ENCODE peak calls at places on chromosomes 16 and 17, in six cellular contexts. T is BJ, D is AG04450, M is AG09309, L is LNCaP clone FGC, W is IMR-90. F is an unnamed sample.

GRCh38 chr16:11257131-11257938 is 1.3 kb upstream of the SOCS1 start:
- DNase-seq in T (no peak), D (no peak), M (peak), L (peak), W (peak), F (peak)

GRCh38 chr17:3914319-3914685 is 2.0 kb downstream of the P2RX1 start:
- DNase-seq in T (no peak), D (no peak), M (no peak), L (no peak), W (no peak), F (no peak)

GRCh38 chr16:72467157-72467759 is 295.3 kb upstream of the PMFBP1 start:
- DNase-seq in T (no peak), D (peak), M (peak), L (no peak), W (peak), F (peak)

GRCh38 chr16:82756283-82756599 is 129.5 kb downstream of the CDH13 start:
- DNase-seq in T (no peak), D (peak), M (no peak), L (no peak), W (peak), F (no peak)

GRCh38 chr17:14143678-14144077 is 74.4 kb downstream of the COX10 start:
- DNase-seq in T (no peak), D (no peak), M (no peak), L (peak), W (peak), F (no peak)

GRCh38 chr17:50079334-50080095 is 15.6 kb upstream of the PDK2 start:
- DNase-seq in T (no peak), D (no peak), M (no peak), L (no peak), W (no peak), F (no peak)

GRCh38 chr16:519425-519824 is 8.1 kb upstream of the CAPN15 start:
- DNase-seq in T (no peak), D (no peak), M (no peak), L (no peak), W (no peak), F (no peak)

GRCh38 chr17:5003214-5003867 is 5.6 kb downstream of the KIF1C start:
- DNase-seq in T (no peak), D (no peak), M (no peak), L (no peak), W (no peak), F (no peak)

GRCh38 chr16:2686912-2687507 is 4.7 kb downstream of the KCTD5 start:
- DNase-seq in T (no peak), D (no peak), M (no peak), L (no peak), W (no peak), F (no peak)

GRCh38 chr16:79328327-79329162 is 272.0 kb downstream of the MAF start:
- DNase-seq in T (no peak), D (no peak), M (no peak), L (no peak), W (no peak), F (no peak)

GRCh38 chr16:55367796-55368195 is 43.8 kb downstream of the IRX6 start:
- DNase-seq in T (peak), D (no peak), M (peak), L (no peak), W (peak), F (no peak)

GRCh38 chr16:87780385-87780989 is 14.7 kb upstream of the KLHDC4 start:
- DNase-seq in T (no peak), D (no peak), M (no peak), L (no peak), W (peak), F (no peak)

GRCh38 chr17:80782536-80783427 is 208.9 kb upstream of the CHMP6 start:
- DNase-seq in T (no peak), D (no peak), M (no peak), L (no peak), W (peak), F (no peak)

GRCh38 chr17:14069251-14069981 is at the start of gene COX10:
- DNase-seq in T (no peak), D (peak), M (no peak), L (peak), W (peak), F (peak)

GRCh38 chr16:23134274-23134673 is 15.0 kb downstream of the USP31 start:
- DNase-seq in T (no peak), D (no peak), M (no peak), L (no peak), W (no peak), F (no peak)

GRCh38 chr17:46964315-46965265 is 14.5 kb downstream of the RPRML start:
- DNase-seq in T (no peak), D (no peak), M (no peak), L (no peak), W (peak), F (no peak)

GRCh38 chr17:79201119-79201518 is 126.5 kb downstream of the ENGASE start:
- DNase-seq in T (no peak), D (no peak), M (no peak), L (no peak), W (no peak), F (no peak)

GRCh38 chr17:4293572-4293971 is 29.8 kb upstream of the ANKFY1 start:
- DNase-seq in T (no peak), D (no peak), M (no peak), L (no peak), W (no peak), F (no peak)

GRCh38 chr17:51672058-51672457 is 411.7 kb downstream of the UTP18 start:
- DNase-seq in T (no peak), D (no peak), M (no peak), L (peak), W (no peak), F (no peak)

GRCh38 chr17:14205992-14206461 is 30.6 kb downstream of the CDRT15 start:
- DNase-seq in T (no peak), D (no peak), M (no peak), L (peak), W (no peak), F (peak)

GRCh38 chr16:35753559-35754390 is 2294.4 kb downstream of the TP53TG3F start:
- DNase-seq in T (no peak), D (no peak), M (no peak), L (no peak), W (no peak), F (no peak)

GRCh38 chr17:76473541-76473985 is 6.2 kb downstream of the AANAT start:
- DNase-seq in T (no peak), D (no peak), M (no peak), L (no peak), W (no peak), F (no peak)

GRCh38 chr16:87352818-87353217 is 30.8 kb downstream of the FBXO31 start:
- DNase-seq in T (no peak), D (no peak), M (no peak), L (no peak), W (no peak), F (no peak)

GRCh38 chr17:76791053-76791980 is 53.4 kb downstream of the MFSD11 start:
- DNase-seq in T (peak), D (no peak), M (no peak), L (no peak), W (peak), F (peak)

GRCh38 chr16:79659352-79659751 is 58.8 kb upstream of the MAF start:
- DNase-seq in T (no peak), D (no peak), M (no peak), L (no peak), W (no peak), F (no peak)

GRCh38 chr17:12665263-12666210 is at the start of gene MYOCD:
- DNase-seq in T (no peak), D (peak), M (no peak), L (no peak), W (peak), F (no peak)

GRCh38 chr16:24309222-24309905 is 53.2 kb downstream of the CACNG3 start:
- DNase-seq in T (no peak), D (no peak), M (no peak), L (no peak), W (peak), F (no peak)

GRCh38 chr17:82551779-82552457 is 32.4 kb downstream of the FOXK2 start:
- DNase-seq in T (no peak), D (peak), M (no peak), L (no peak), W (peak), F (no peak)

GRCh38 chr17:66715745-66716156 is 119.2 kb upstream of the CACNG5 start:
- DNase-seq in T (no peak), D (peak), M (peak), L (peak), W (peak), F (peak)

GRCh38 chr16:4314532-4315184 is 1.2 kb upstream of the GLIS2 start:
- DNase-seq in T (no peak), D (no peak), M (no peak), L (no peak), W (peak), F (no peak)

GRCh38 chr17:57538730-57539456 is 206.2 kb downstream of the CCDC182 start:
- DNase-seq in T (no peak), D (no peak), M (no peak), L (peak), W (no peak), F (no peak)

GRCh38 chr17:79905832-79906231 is 66.6 kb upstream of the CBX4 start:
- DNase-seq in T (no peak), D (no peak), M (no peak), L (no peak), W (no peak), F (no peak)

GRCh38 chr17:50414808-50415207 is 11.2 kb upstream of the ACSF2 start:
- DNase-seq in T (no peak), D (no peak), M (no peak), L (no peak), W (peak), F (no peak)

GRCh38 chr17:21174186-21174585 is 39.8 kb downstream of the TMEM11 start:
- DNase-seq in T (no peak), D (no peak), M (no peak), L (no peak), W (no peak), F (no peak)

DNA sequence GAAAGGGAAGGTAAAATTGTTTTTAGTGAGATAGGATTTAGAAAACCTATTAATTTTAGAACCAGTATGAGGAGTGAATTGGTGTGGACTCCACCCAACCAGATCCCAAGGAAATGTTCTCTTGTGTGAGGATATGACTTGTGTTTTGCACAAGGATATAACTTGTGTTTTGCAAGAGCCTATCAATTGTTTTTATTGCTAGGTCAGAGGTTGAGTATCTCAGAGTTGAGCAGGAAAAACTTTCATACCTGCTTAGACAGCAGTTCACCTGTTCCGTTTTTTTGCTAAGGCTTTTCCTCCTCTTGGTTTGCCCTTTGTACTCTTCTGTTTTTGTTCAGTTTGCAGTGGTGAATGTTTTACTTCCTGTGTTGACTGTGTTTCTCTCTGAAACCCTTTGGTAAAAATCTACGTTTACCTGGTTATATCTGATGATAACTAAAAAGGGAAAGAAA is 5.1 kb downstream of the NBR1 start:
- DNase-seq in T (no peak), D (no peak), M (no peak), L (no peak), W (no peak), F (no peak)
- H3K4me3 ChIP-seq in T (no peak), D (no peak), M (no peak), L (no peak), W (no peak), F (no peak)

GRCh38 chr17:48904428-48904827 is 3.8 kb upstream of the UBE2Z start:
- DNase-seq in T (no peak), D (no peak), M (no peak), L (no peak), W (no peak), F (no peak)
- H3K4me3 ChIP-seq in T (no peak), D (no peak), M (no peak), L (no peak), W (no peak), F (no peak)

GRCh38 chr17:71585540-71585939 is 535.3 kb upstream of the SOX9 start:
- DNase-seq in T (no peak), D (no peak), M (no peak), L (no peak), W (no peak), F (no peak)
- H3K4me3 ChIP-seq in T (no peak), D (no peak), M (no peak), L (no peak), W (no peak), F (no peak)

GRCh38 chr17:39208136-39208535 is 8.1 kb downstream of the RPL19 start:
- DNase-seq in T (no peak), D (no peak), M (no peak), L (no peak), W (peak), F (no peak)
- H3K4me3 ChIP-seq in T (no peak), D (no peak), M (no peak), L (no peak), W (no peak), F (no peak)

DNA sequence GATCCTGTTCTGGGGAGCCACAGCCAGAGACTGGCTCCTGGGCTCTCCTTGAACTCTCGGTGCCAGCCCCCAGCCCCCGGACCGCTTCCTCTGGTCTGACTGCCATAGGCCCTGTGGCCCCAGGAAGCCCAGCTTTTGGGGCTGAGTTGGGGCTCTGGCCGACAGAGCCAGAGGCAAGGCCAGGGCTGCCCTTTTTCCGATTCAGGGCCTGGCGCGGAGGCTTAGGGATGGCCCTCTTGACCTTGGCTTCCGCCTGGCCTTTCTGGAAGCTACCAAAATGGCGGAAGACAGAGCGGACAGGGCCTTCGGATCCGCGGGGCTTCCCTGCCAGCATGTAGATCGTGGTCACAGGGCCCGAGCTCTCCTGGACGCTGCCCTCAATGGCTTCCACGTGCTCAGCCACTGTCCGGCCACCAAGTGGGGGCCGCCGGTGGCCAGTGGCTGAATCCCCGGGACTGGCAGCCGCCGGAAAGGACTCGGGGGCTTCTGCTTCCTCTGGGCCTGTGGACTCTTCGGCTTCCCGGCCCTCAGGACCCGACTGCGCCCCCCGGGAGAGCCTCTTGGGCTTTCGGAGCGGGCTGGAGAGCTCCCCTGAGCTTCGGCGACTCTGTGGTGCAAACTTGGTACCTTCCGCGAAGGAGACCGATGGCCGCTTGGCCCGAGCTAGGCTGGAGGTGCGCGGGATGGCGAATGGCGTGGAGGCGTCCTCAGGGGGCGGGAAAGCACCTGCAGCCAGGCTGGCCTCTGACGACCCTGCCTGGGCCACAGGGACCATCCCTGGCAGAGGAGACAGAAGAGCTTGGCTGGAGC is 6.4 kb upstream of the SLC43A2 start:
- DNase-seq in T (no peak), D (no peak), M (no peak), L (no peak), W (no peak), F (no peak)
- H3K4me3 ChIP-seq in T (no peak), D (no peak), M (no peak), L (no peak), W (no peak), F (no peak)

GRCh38 chr17:71286625-71287024 is 834.2 kb upstream of the SOX9 start:
- DNase-seq in T (no peak), D (no peak), M (no peak), L (no peak), W (no peak), F (no peak)

GRCh38 chr17:71284032-71284755 is 836.6 kb upstream of the SOX9 start:
- DNase-seq in T (no peak), D (no peak), M (no peak), L (no peak), W (no peak), F (no peak)

GRCh38 chr17:71283486-71283885 is 837.3 kb upstream of the SOX9 start:
- DNase-seq in T (no peak), D (no peak), M (no peak), L (no peak), W (no peak), F (no peak)

GRCh38 chr17:71287246-71287828 is 833.5 kb upstream of the SOX9 start:
- DNase-seq in T (no peak), D (no peak), M (no peak), L (no peak), W (no peak), F (no peak)
- H3K4me3 ChIP-seq in T (no peak), D (no peak), M (no peak), L (no peak), W (no peak), F (no peak)

GRCh38 chr17:73742915-73743314 is 98.7 kb upstream of the SDK2 start:
- DNase-seq in T (no peak), D (no peak), M (no peak), L (no peak), W (no peak), F (no peak)
- H3K4me3 ChIP-seq in T (no peak), D (no peak), M (no peak), L (no peak), W (no peak), F (no peak)

GRCh38 chr17:1710807-1711553 is 803 bp upstream of the TLCD2 start:
- DNase-seq in T (no peak), D (no peak), M (no peak), L (no peak), W (no peak), F (no peak)
- H3K4me3 ChIP-seq in T (peak), D (peak), M (peak), L (peak), W (peak), F (peak)

DNA sequence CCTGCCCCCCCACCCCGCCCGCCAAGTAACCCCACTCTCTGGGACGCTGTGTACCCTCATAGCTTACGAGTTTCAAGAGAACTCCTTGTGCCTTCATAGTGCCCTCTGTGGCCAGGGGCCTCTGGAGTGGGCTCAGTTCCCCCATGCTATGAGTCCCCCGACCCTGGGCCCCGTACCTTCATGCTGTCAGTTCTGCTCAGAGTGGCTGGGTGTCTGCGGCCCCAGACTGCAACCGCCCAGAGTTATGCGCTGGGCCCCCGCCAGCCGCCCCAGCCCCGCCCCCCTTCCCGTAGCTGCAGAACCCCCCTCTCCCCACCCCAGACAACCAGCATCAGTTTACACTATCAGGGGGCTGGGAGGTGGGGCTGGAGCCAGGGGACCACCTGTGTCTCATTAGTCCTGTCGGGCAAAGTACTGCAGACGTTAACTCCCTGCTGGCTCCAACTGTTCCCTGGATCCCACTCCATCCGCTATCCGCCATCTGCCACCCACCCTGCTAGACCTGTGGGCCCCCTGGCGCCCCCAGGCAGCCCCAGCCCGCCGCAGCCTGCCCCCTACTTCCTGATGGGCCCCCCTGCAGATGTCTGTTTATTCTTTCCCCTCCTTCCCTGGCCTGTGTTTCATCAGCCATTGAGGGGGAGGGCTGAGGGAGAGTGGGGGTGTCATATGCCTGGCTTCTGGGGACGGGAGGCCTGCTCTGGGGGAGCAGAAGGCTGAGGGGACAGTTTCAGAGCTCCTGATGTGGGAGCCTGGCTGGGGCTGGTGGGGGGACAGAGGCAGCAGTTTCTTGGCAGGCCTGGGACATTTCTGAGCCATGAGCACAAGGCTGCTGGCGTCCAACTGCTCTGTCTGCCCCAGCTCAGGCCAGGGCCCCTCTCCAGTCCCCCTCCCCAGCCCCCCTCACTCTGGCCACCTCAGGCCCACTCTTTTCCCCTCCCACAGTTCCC is at the start of gene MFAP4:
- DNase-seq in T (peak), D (peak), M (peak), L (no peak), W (peak), F (no peak)
- H3K4me3 ChIP-seq in T (peak), D (peak), M (peak), L (no peak), W (peak), F (no peak)